ENCODE peak calls at places on chromosome 16, in nine cellular contexts. Y is bronchial epithelial cell; R is AG10803; N is naive thymus-derived CD8-positive, alpha-beta T cell; S is neural crest cell; T is AG08396; G is T-helper 9 cell; W is kidney tubule cell; E is stimulated activated CD4-positive, alpha-beta T cell treated with anti-CD3 and anti-CD28 coated beads, Interleukin-12 subunit alpha, Interleukin-12 subunit beta, amount 100 ng/mL, for 4 hours. U is an unnamed sample.

GRCh38 chr16:48536600-48537200 is 73.3 kb downstream of the N4BP1 start:
- DNase-seq in E (no peak), S (no peak), N (no peak), T (no peak), Y (peak; percentile 67), R (peak; percentile 45), G (no peak), W (no peak), U (no peak)

GRCh38 chr16:10878644-10879498 is 1.9 kb downstream of the CIITA start:
- DNase-seq in N (no peak), E (no peak), Y (peak; percentile 18), R (peak; percentile 31), S (no peak), G (no peak), W (peak; percentile 39), T (peak; percentile 79), U (peak; percentile 8)

GRCh38 chr16:4633910-4634635 is 9.4 kb downstream of the MGRN1 start:
- DNase-seq in S (no peak), R (no peak), E (no peak), T (no peak), W (no peak), N (no peak), Y (no peak), G (no peak), U (no peak)

GRCh38 chr16:80125677-80126076 is 415.1 kb upstream of the DYNLRB2 start:
- DNase-seq in Y (no peak), N (no peak), E (no peak), G (no peak), W (no peak), T (no peak), S (no peak), R (peak; percentile 49), U (no peak)

GRCh38 chr16:89373355-89374110 is 116.8 kb downstream of the ANKRD11 start:
- DNase-seq in S (no peak), G (no peak), W (peak; percentile 42), Y (no peak), E (no peak), N (no peak), T (no peak), R (peak; percentile 22), U (no peak)

GRCh38 chr16:23959069-23959800 is 123.5 kb downstream of the PRKCB start:
- DNase-seq in W (no peak), N (no peak), G (no peak), S (no peak), R (no peak), Y (no peak), T (no peak), E (no peak), U (no peak)

GRCh38 chr16:4882633-4883285 is 35.5 kb downstream of the UBN1 start:
- DNase-seq in W (peak; percentile 98), T (peak; percentile 52), R (peak; percentile 20), E (no peak), Y (peak; percentile 83), G (no peak), S (no peak), N (no peak), U (peak; percentile 98)

GRCh38 chr16:57590654-57591085 is 37.8 kb upstream of the ADGRG1 start:
- DNase-seq in W (peak; percentile 73), S (no peak), N (no peak), R (peak; percentile 42), Y (peak; percentile 92), E (no peak), G (no peak), T (peak; percentile 55), U (peak; percentile 41)

GRCh38 chr16:87918314-87918713 is 18.0 kb downstream of the CA5A start:
- DNase-seq in G (no peak), E (no peak), W (no peak), Y (no peak), R (peak; percentile 77), S (no peak), T (no peak), N (no peak), U (no peak)

GRCh38 chr16:88479795-88480760 is 27.0 kb downstream of the ZFPM1 start:
- DNase-seq in T (no peak), S (no peak), G (no peak), W (no peak), Y (no peak), R (no peak), E (no peak), N (no peak), U (no peak)

GRCh38 chr16:27230562-27230991 is 27.3 kb downstream of the KDM8 start:
- DNase-seq in E (peak; percentile 43), R (no peak), S (no peak), G (peak; percentile 65), Y (no peak), W (no peak), N (peak; percentile 72), T (no peak), U (no peak)

GRCh38 chr16:4016648-4017047 is 99.6 kb downstream of the ADCY9 start:
- DNase-seq in T (no peak), Y (no peak), E (no peak), G (no peak), S (no peak), W (no peak), R (peak; percentile 77), N (no peak), U (no peak)

GRCh38 chr16:11203111-11203623 is 52.8 kb downstream of the SOCS1 start:
- DNase-seq in Y (no peak), S (no peak), R (no peak), G (no peak), N (no peak), E (no peak), W (peak; percentile 75), T (no peak), U (peak; percentile 45)

GRCh38 chr16:102060-102855 is 24.2 kb downstream of the MPG start:
- DNase-seq in R (no peak), T (no peak), G (no peak), W (no peak), E (no peak), N (no peak), Y (no peak), S (no peak), U (no peak)

GRCh38 chr16:9033125-9033830 is 58.2 kb upstream of the HAPSTR1 start:
- DNase-seq in T (peak; percentile 60), E (no peak), N (no peak), Y (peak; percentile 61), R (peak; percentile 75), G (no peak), S (peak; percentile 40), W (peak; percentile 49), U (peak; percentile 23)

GRCh38 chr16:5838725-5839124 is 741.1 kb upstream of the EEF2KMT start:
- DNase-seq in N (no peak), Y (no peak), R (no peak), S (no peak), G (no peak), W (no peak), E (no peak), T (no peak), U (no peak)

GRCh38 chr16:81601601-81602251 is 157.1 kb downstream of the CMIP start:
- DNase-seq in T (no peak), G (no peak), E (no peak), Y (no peak), R (no peak), S (no peak), W (no peak), N (no peak), U (no peak)

GRCh38 chr16:73949574-73950348 is 346.9 kb upstream of the PSMD7 start:
- DNase-seq in Y (peak; percentile 83), E (no peak), G (no peak), R (peak; percentile 98), W (peak; percentile 63), T (peak; percentile 60), N (no peak), S (no peak), U (peak; percentile 12)

GRCh38 chr16:55283776-55284717 is 40.0 kb upstream of the IRX6 start:
- DNase-seq in W (peak; percentile 35), R (no peak), N (no peak), S (no peak), T (no peak), Y (no peak), E (no peak), G (no peak), U (no peak)

GRCh38 chr16:997440-998051 is 16.0 kb downstream of the SOX8 start:
- DNase-seq in N (peak; percentile 63), W (peak; percentile 89), S (no peak), R (peak; percentile 49), T (no peak), Y (no peak), G (peak; percentile 51), E (peak; percentile 56), U (peak; percentile 43)

GRCh38 chr16:73572135-73572534 is 524.2 kb upstream of the ZFHX3 start:
- DNase-seq in G (no peak), T (no peak), N (no peak), R (peak; percentile 1), W (peak; percentile 64), E (no peak), S (no peak), Y (no peak), U (peak; percentile 62)

GRCh38 chr16:30895592-30896202 is 717 bp upstream of the CTF1 start:
- DNase-seq in R (no peak), E (no peak), Y (no peak), T (no peak), W (no peak), G (no peak), N (no peak), S (no peak), U (no peak)

GRCh38 chr16:8712589-8713361 is 38.4 kb downstream of the ABAT start:
- DNase-seq in E (no peak), S (peak; percentile 44), T (no peak), W (no peak), N (no peak), Y (no peak), R (no peak), G (no peak), U (no peak)

GRCh38 chr16:85878875-85879274 is 20.1 kb upstream of the IRF8 start:
- DNase-seq in S (no peak), G (no peak), W (peak; percentile 96), R (peak; percentile 84), Y (peak; percentile 62), E (no peak), T (peak; percentile 69), N (no peak), U (peak; percentile 48)